ENCODE peak calls at places on chromosomes 1 and 21, in five cellular contexts. One of them, this sample, is unnamed.

GRCh38 chr1:217140041-217140901 is 417.0 kb upstream of the ESRRG start:
- DNase-seq in mammary epithelial cell: no peak
- DNase-seq in PC-9: no peak
- DNase-seq in fibroblast of lung: no peak
- DNase-seq in aorta: no peak
- DNase-seq in this sample: no peak

GRCh38 chr1:109529895-109530456 is 9.7 kb upstream of the GPR61 start:
- DNase-seq in mammary epithelial cell: peak
- DNase-seq in PC-9: no peak
- DNase-seq in fibroblast of lung: no peak
- DNase-seq in aorta: no peak
- DNase-seq in this sample: no peak

GRCh38 chr21:45910548-45911221 is 70.9 kb upstream of the COL6A1 start:
- DNase-seq in mammary epithelial cell: no peak
- DNase-seq in PC-9: no peak
- DNase-seq in fibroblast of lung: no peak
- DNase-seq in aorta: no peak
- DNase-seq in this sample: no peak

GRCh38 chr1:216422821-216423529 is at the start of gene USH2A:
- DNase-seq in mammary epithelial cell: no peak
- DNase-seq in PC-9: no peak
- DNase-seq in fibroblast of lung: no peak
- DNase-seq in aorta: no peak
- DNase-seq in this sample: no peak

GRCh38 chr21:25801217-25802015 is 66.6 kb downstream of the GABPA start:
- DNase-seq in mammary epithelial cell: peak
- DNase-seq in PC-9: peak
- DNase-seq in fibroblast of lung: peak
- DNase-seq in aorta: peak
- DNase-seq in this sample: no peak

GRCh38 chr1:42747125-42747524 is 7.1 kb upstream of the CLDN19 start:
- DNase-seq in mammary epithelial cell: no peak
- DNase-seq in PC-9: no peak
- DNase-seq in fibroblast of lung: peak
- DNase-seq in aorta: no peak
- DNase-seq in this sample: no peak

GRCh38 chr1:186878356-186878755 is 49.6 kb downstream of the PLA2G4A start:
- DNase-seq in mammary epithelial cell: no peak
- DNase-seq in PC-9: no peak
- DNase-seq in fibroblast of lung: no peak
- DNase-seq in aorta: no peak
- DNase-seq in this sample: no peak

GRCh38 chr1:41704189-41704588 is 214.5 kb downstream of the HIVEP3 start:
- DNase-seq in mammary epithelial cell: no peak
- DNase-seq in PC-9: no peak
- DNase-seq in fibroblast of lung: no peak
- DNase-seq in aorta: no peak
- DNase-seq in this sample: no peak

GRCh38 chr21:36028127-36029069 is 31.9 kb downstream of the SETD4 start:
- DNase-seq in mammary epithelial cell: peak
- DNase-seq in PC-9: peak
- DNase-seq in fibroblast of lung: peak
- DNase-seq in aorta: peak
- DNase-seq in this sample: no peak

GRCh38 chr1:63713627-63714481 is 60.0 kb upstream of the ROR1 start:
- DNase-seq in mammary epithelial cell: peak
- DNase-seq in PC-9: peak
- DNase-seq in fibroblast of lung: peak
- DNase-seq in aorta: no peak
- DNase-seq in this sample: peak

GRCh38 chr1:210685295-210685650 is 356.6 kb downstream of the HHAT start:
- DNase-seq in mammary epithelial cell: no peak
- DNase-seq in PC-9: no peak
- DNase-seq in fibroblast of lung: no peak
- DNase-seq in aorta: no peak
- DNase-seq in this sample: no peak

GRCh38 chr1:186244825-186245224 is 130.2 kb downstream of the TPR start:
- DNase-seq in mammary epithelial cell: no peak
- DNase-seq in PC-9: no peak
- DNase-seq in fibroblast of lung: no peak
- DNase-seq in aorta: no peak
- DNase-seq in this sample: no peak

GRCh38 chr21:46239817-46240325 is 11.3 kb upstream of the LSS start:
- DNase-seq in mammary epithelial cell: no peak
- DNase-seq in PC-9: no peak
- DNase-seq in fibroblast of lung: no peak
- DNase-seq in aorta: peak
- DNase-seq in this sample: no peak

GRCh38 chr1:203289281-203289981 is 15.9 kb upstream of the BTG2 start:
- DNase-seq in mammary epithelial cell: no peak
- DNase-seq in PC-9: no peak
- DNase-seq in fibroblast of lung: no peak
- DNase-seq in aorta: peak
- DNase-seq in this sample: no peak

GRCh38 chr1:193558491-193559028 is 372.1 kb upstream of the B3GALT2 start:
- DNase-seq in mammary epithelial cell: peak
- DNase-seq in PC-9: no peak
- DNase-seq in fibroblast of lung: peak
- DNase-seq in aorta: no peak
- DNase-seq in this sample: peak

GRCh38 chr1:46133181-46133658 is 791 bp upstream of the PIK3R3 start:
- DNase-seq in mammary epithelial cell: no peak
- DNase-seq in PC-9: no peak
- DNase-seq in fibroblast of lung: no peak
- DNase-seq in aorta: no peak
- DNase-seq in this sample: no peak

GRCh38 chr1:52748119-52748518 is 21.9 kb downstream of the ZYG11B start:
- DNase-seq in mammary epithelial cell: no peak
- DNase-seq in PC-9: no peak
- DNase-seq in fibroblast of lung: peak
- DNase-seq in aorta: no peak
- DNase-seq in this sample: no peak

GRCh38 chr1:52746189-52746588 is 19.9 kb downstream of the ZYG11B start:
- DNase-seq in mammary epithelial cell: no peak
- DNase-seq in PC-9: no peak
- DNase-seq in fibroblast of lung: no peak
- DNase-seq in aorta: no peak
- DNase-seq in this sample: no peak

GRCh38 chr1:52752427-52752826 is 26.2 kb downstream of the ZYG11B start:
- DNase-seq in mammary epithelial cell: no peak
- DNase-seq in PC-9: no peak
- DNase-seq in fibroblast of lung: no peak
- DNase-seq in aorta: no peak
- DNase-seq in this sample: no peak

GRCh38 chr1:52751589-52752306 is 25.5 kb downstream of the ZYG11B start:
- DNase-seq in mammary epithelial cell: no peak
- DNase-seq in PC-9: no peak
- DNase-seq in fibroblast of lung: peak
- DNase-seq in aorta: no peak
- DNase-seq in this sample: no peak

DNA sequence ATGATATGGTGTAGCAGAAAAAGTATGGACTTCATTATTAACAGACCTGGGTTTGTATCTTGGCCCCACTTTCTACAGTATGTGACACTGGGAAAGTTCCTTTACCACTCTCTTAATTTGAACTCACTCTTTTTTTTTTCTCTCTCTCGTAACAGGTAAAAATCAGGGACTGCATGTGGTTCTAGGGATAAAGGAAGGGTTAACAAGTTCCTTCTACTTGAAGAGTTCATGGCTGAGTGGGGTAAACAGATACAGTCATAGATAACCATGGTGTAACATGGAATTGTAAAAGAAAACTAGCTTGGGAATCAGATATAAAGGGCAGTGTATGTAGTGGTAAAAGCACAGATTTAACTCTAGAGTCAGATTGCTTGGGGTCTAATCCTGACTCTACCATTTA is 21.2 kb downstream of the ZYG11B start:
- DNase-seq in mammary epithelial cell: no peak
- DNase-seq in PC-9: no peak
- DNase-seq in fibroblast of lung: no peak
- DNase-seq in aorta: no peak
- DNase-seq in this sample: no peak
- H3K4me3 ChIP-seq in mammary epithelial cell: no peak
- H3K4me3 ChIP-seq in PC-9: no peak
- H3K4me3 ChIP-seq in fibroblast of lung: no peak
- H3K4me3 ChIP-seq in aorta: no peak
- H3K4me3 ChIP-seq in this sample: no peak

DNA sequence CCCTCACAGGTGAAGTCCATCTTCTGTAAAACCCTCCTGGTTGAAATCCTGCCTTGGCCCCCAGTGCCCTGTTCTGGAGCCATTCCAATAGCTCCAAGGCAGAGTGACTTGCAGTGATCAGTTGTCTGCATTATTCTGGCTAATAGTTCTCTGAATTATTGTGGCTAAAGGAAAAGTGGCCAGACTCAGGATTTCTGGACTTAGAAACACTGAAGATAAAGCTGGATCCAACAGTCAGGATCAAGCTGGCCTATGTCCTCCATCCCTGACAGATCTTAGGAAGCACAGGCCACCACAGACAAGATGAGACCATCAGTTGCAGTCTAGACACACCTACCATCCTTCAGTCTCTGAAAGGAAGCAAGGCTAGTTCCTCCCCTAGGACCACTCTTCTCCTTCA is 801 bp upstream of the C2CD4D start:
- DNase-seq in mammary epithelial cell: no peak
- DNase-seq in PC-9: peak
- DNase-seq in fibroblast of lung: no peak
- DNase-seq in aorta: no peak
- DNase-seq in this sample: no peak
- H3K4me3 ChIP-seq in mammary epithelial cell: peak
- H3K4me3 ChIP-seq in PC-9: peak
- H3K4me3 ChIP-seq in fibroblast of lung: no peak
- H3K4me3 ChIP-seq in aorta: no peak
- H3K4me3 ChIP-seq in this sample: no peak

GRCh38 chr1:17549384-17549783 is 9.9 kb downstream of the ARHGEF10L start:
- DNase-seq in mammary epithelial cell: no peak
- DNase-seq in PC-9: no peak
- DNase-seq in fibroblast of lung: no peak
- DNase-seq in aorta: no peak
- DNase-seq in this sample: no peak

GRCh38 chr1:17545354-17545753 is 5.9 kb downstream of the ARHGEF10L start:
- DNase-seq in mammary epithelial cell: peak
- DNase-seq in PC-9: peak
- DNase-seq in fibroblast of lung: peak
- DNase-seq in aorta: no peak
- DNase-seq in this sample: peak

GRCh38 chr1:17550684-17551584 is 11.4 kb downstream of the ARHGEF10L start:
- DNase-seq in mammary epithelial cell: peak
- DNase-seq in PC-9: peak
- DNase-seq in fibroblast of lung: no peak
- DNase-seq in aorta: no peak
- DNase-seq in this sample: no peak

GRCh38 chr1:17544951-17545350 is 5.5 kb downstream of the ARHGEF10L start:
- DNase-seq in mammary epithelial cell: no peak
- DNase-seq in PC-9: no peak
- DNase-seq in fibroblast of lung: peak
- DNase-seq in aorta: no peak
- DNase-seq in this sample: no peak

GRCh38 chr1:17547271-17547670 is 7.8 kb downstream of the ARHGEF10L start:
- DNase-seq in mammary epithelial cell: no peak
- DNase-seq in PC-9: no peak
- DNase-seq in fibroblast of lung: no peak
- DNase-seq in aorta: no peak
- DNase-seq in this sample: no peak
- H3K4me3 ChIP-seq in mammary epithelial cell: no peak
- H3K4me3 ChIP-seq in PC-9: no peak
- H3K4me3 ChIP-seq in fibroblast of lung: no peak
- H3K4me3 ChIP-seq in aorta: no peak
- H3K4me3 ChIP-seq in this sample: no peak

GRCh38 chr1:232579461-232579860 is 50.5 kb downstream of the SIPA1L2 start:
- DNase-seq in mammary epithelial cell: no peak
- DNase-seq in PC-9: no peak
- DNase-seq in fibroblast of lung: no peak
- DNase-seq in aorta: no peak
- DNase-seq in this sample: no peak

GRCh38 chr1:232576537-232576936 is 53.4 kb downstream of the SIPA1L2 start:
- DNase-seq in mammary epithelial cell: no peak
- DNase-seq in PC-9: no peak
- DNase-seq in fibroblast of lung: no peak
- DNase-seq in aorta: no peak
- DNase-seq in this sample: no peak

GRCh38 chr1:232578681-232579195 is 51.2 kb downstream of the SIPA1L2 start:
- DNase-seq in mammary epithelial cell: no peak
- DNase-seq in PC-9: no peak
- DNase-seq in fibroblast of lung: no peak
- DNase-seq in aorta: no peak
- DNase-seq in this sample: no peak

GRCh38 chr1:232575524-232576040 is 54.4 kb downstream of the SIPA1L2 start:
- DNase-seq in mammary epithelial cell: peak
- DNase-seq in PC-9: no peak
- DNase-seq in fibroblast of lung: peak
- DNase-seq in aorta: no peak
- DNase-seq in this sample: no peak

GRCh38 chr1:232577809-232578208 is 52.1 kb downstream of the SIPA1L2 start:
- DNase-seq in mammary epithelial cell: no peak
- DNase-seq in PC-9: no peak
- DNase-seq in fibroblast of lung: no peak
- DNase-seq in aorta: no peak
- DNase-seq in this sample: no peak
- H3K4me3 ChIP-seq in mammary epithelial cell: no peak
- H3K4me3 ChIP-seq in PC-9: no peak
- H3K4me3 ChIP-seq in fibroblast of lung: no peak
- H3K4me3 ChIP-seq in aorta: no peak
- H3K4me3 ChIP-seq in this sample: no peak

DNA sequence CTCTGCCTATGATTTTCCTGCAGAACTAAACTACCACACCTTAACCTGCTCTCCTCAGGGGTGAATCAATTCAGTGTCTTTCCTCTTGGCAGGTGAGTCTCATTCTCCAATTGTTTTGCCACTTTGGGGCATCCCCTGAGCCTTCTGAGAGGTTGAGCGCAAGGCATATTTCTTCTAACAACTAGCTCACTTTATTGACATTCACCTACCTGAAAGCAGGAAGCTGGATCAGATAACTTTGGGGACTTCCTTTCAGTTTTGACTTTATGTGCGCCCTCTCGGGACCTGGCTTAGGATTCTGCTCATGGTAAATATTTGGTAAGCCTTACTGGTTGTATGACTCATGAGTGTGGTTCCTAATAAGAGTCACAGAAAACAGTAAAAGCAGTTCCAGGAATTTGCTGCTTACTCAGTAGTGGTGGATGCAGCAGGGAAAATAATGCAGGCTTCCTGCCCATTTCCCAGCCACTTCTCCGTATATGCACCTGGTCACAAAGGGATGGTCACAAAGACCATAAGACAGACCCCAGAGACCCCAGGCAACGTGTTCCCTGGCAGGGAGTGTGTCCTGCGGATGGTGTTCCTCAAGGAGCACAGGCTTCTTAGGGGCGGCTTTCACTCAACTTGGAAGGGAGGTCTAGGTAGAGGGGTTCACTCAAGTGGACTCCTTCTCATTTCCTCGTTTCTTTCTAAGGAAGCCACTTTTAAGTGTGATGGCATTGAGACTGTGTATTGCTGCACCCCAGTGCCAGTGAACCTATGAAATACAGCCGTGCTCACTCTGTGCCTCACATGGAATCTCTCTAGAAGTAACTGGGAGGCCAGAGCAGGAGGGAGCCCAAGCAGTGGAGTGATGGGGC is 22.0 kb upstream of the BATF3 start:
- DNase-seq in mammary epithelial cell: peak
- DNase-seq in PC-9: peak
- DNase-seq in fibroblast of lung: peak
- DNase-seq in aorta: no peak
- DNase-seq in this sample: peak
- H3K4me3 ChIP-seq in mammary epithelial cell: no peak
- H3K4me3 ChIP-seq in PC-9: peak
- H3K4me3 ChIP-seq in fibroblast of lung: no peak
- H3K4me3 ChIP-seq in aorta: no peak
- H3K4me3 ChIP-seq in this sample: no peak

This sample was measured in BJ.